ENCODE peak calls at places on chromosome 2, in nine cellular contexts. F is GM12865, P is fibroblast of villous mesenchyme, A is heart right ventricle, M is neural crest cell, B is progenitor cell of endocrine pancreas, D is HL-60, X is choroid plexus epithelial cell, K is hepatocyte. G is an unnamed sample.

GRCh38 chr2:112021781-112022231 is 33.3 kb upstream of the TMEM87B start:
- DNase-seq in A (no peak), X (peak; percentile 36), D (no peak), B (no peak), M (no peak), K (no peak), F (no peak), P (peak; percentile 21), G (no peak)

GRCh38 chr2:61167587-61167986 is 5.6 kb downstream of the C2orf74 start:
- DNase-seq in P (no peak), F (no peak), X (no peak), D (no peak), K (no peak), B (no peak), M (no peak), A (no peak), G (no peak)

GRCh38 chr2:29245742-29246387 is 130.7 kb downstream of the CLIP4 start:
- DNase-seq in D (no peak), P (no peak), K (no peak), F (no peak), B (no peak), X (no peak), M (no peak), A (no peak), G (no peak)

GRCh38 chr2:234919711-234920110 is 32.1 kb upstream of the SH3BP4 start:
- DNase-seq in D (no peak), B (no peak), A (no peak), F (no peak), M (no peak), X (no peak), P (no peak), K (peak; percentile 19), G (no peak)

GRCh38 chr2:151881342-151881741 is 53.1 kb upstream of the ARL5A start:
- DNase-seq in F (no peak), A (no peak), X (no peak), M (no peak), P (no peak), B (no peak), D (no peak), K (no peak), G (no peak)

GRCh38 chr2:224417361-224417729 is 15.4 kb upstream of the FAM124B start:
- DNase-seq in A (no peak), X (no peak), B (no peak), M (no peak), P (no peak), F (no peak), K (no peak), D (no peak), G (no peak)

GRCh38 chr2:17043173-17043572 is 377.5 kb upstream of the CYRIA start:
- DNase-seq in K (no peak), F (no peak), D (no peak), P (peak; percentile 38), B (no peak), M (no peak), X (peak; percentile 56), A (no peak), G (no peak)

GRCh38 chr2:109062558-109063325 is 66.3 kb upstream of the SH3RF3 start:
- DNase-seq in X (peak; percentile 4), P (no peak), K (no peak), B (no peak), A (no peak), D (no peak), M (no peak), F (no peak), G (no peak)

GRCh38 chr2:46984642-46985476 is 69.3 kb upstream of the MCFD2 start:
- DNase-seq in B (no peak), D (peak; percentile 90), F (peak; percentile 90), A (no peak), K (no peak), X (peak; percentile 89), M (no peak), P (peak; percentile 95), G (peak; percentile 58)

GRCh38 chr2:11932053-11932512 is 185.7 kb downstream of the LPIN1 start:
- DNase-seq in P (no peak), D (no peak), B (no peak), X (no peak), K (no peak), A (no peak), M (no peak), F (no peak), G (no peak)

GRCh38 chr2:34734662-34735061 is 1135.6 kb upstream of the FAM98A start:
- DNase-seq in M (no peak), F (no peak), K (no peak), B (no peak), D (no peak), A (no peak), P (no peak), X (no peak), G (no peak)

GRCh38 chr2:120720176-120720575 is 15.5 kb upstream of the GLI2 start:
- DNase-seq in D (no peak), M (no peak), K (no peak), F (no peak), X (no peak), B (no peak), A (no peak), P (no peak), G (no peak)

GRCh38 chr2:105139556-105140236 is 101.8 kb downstream of the MRPS9 start:
- DNase-seq in B (no peak), P (no peak), K (no peak), A (no peak), X (peak; percentile 18), D (no peak), F (no peak), M (no peak), G (no peak)

GRCh38 chr2:112881217-112882000 is 29.6 kb upstream of the IL37 start:
- DNase-seq in M (no peak), F (peak; percentile 84), A (no peak), K (no peak), P (peak; percentile 87), X (peak; percentile 75), B (no peak), D (peak; percentile 77), G (no peak)

GRCh38 chr2:196516541-196516940 is 123.0 kb upstream of the CCDC150 start:
- DNase-seq in F (no peak), A (no peak), B (no peak), P (no peak), D (no peak), K (no peak), X (no peak), M (no peak), G (no peak)

GRCh38 chr2:239853121-239853520 is 172.0 kb downstream of the NDUFA10 start:
- DNase-seq in D (no peak), M (no peak), X (no peak), B (no peak), A (no peak), P (no peak), F (no peak), K (no peak), G (no peak)

GRCh38 chr2:216648105-216648504 is 14.9 kb downstream of the IGFBP2 start:
- DNase-seq in D (no peak), F (no peak), P (peak; percentile 54), X (peak; percentile 46), M (no peak), B (no peak), K (no peak), A (no peak), G (no peak)

DNA sequence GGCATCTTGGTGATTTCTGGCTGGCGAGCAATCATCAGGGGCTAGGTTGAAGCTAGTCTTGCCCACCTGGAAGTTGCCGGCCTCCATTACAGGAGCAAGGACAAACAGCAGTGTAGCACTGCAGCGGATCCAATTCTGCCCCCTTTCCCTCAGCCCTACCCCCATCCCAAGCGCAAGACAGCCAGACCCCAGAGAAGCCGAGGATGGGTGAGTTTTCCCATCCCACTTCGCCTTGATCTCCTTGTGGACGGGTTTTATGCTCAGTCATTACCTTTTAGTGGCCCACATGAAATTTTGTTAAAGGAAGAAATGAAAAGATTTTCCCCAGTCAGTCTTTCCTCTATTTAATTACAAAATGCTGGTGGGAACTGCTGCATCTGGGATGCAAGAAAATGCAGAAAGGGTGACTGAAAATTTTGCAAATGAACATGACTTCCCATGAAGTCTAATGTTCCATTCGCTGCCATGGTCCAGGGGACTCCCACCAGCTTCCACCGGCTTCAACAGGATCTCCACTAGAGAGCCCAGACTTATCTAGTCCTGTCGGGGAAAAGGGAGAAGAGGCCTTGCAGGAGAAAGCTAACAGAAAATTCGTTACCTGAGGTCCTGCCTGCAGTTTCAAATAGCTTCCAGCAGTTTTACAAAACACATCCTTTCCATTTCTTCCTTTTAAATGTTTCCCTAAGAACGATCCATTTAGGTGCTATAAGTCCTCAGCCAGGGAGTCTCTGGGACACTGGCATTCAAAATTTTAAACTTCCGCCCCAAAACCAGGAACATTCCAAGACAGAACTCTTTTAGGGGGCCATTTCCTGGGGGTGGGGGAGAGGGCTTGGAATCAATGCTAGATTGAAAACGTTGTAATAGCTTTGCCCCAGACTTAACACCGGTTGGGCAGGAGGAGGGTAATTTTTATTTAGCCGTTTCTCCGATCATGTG is 1.9 kb upstream of the HOXD9 start:
- DNase-seq in P (peak; percentile 57), B (no peak), K (no peak), A (no peak), X (no peak), F (no peak), D (no peak), M (no peak), G (no peak)
- TF ChIP-seq CTCF in P (peak; percentile 12), B (peak; percentile 7), K (no peak), A (no peak), X (no peak), F (no peak), D (no peak), M (peak; percentile 18), G (no peak)

GRCh38 chr2:45889053-45889452 is 237.6 kb downstream of the PRKCE start:
- DNase-seq in B (no peak), M (no peak), F (peak; percentile 69), K (peak; percentile 41), P (peak; percentile 69), A (no peak), X (peak; percentile 43), D (peak; percentile 69), G (no peak)
- TF ChIP-seq CTCF in B (no peak), M (peak; percentile 33), F (peak; percentile 25), K (no peak), P (peak; percentile 34), A (no peak), X (peak; percentile 33), D (no peak), G (no peak)

DNA sequence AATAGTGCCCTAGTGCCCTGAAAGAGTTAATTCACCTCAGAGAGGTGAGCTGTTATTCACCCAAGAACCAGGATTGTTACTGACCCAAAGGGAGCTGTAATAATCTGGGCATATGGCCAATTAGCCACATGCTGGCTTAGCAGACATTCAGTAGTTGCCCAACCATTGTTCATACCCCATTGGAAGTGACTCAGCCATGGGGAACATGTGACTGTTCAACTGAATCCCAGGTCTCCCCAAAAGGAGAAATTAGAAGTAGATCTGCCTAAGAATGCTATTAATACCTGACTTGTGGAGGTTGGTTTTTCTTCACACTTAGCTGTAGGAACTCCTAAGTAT is 272.6 kb upstream of the UBE2E3 start:
- DNase-seq in M (no peak), A (no peak), D (peak; percentile 43), X (peak; percentile 97), K (peak; percentile 52), P (peak; percentile 82), B (no peak), F (no peak), G (no peak)
- TF ChIP-seq CTCF in M (no peak), A (no peak), D (no peak), X (no peak), K (no peak), P (no peak), B (no peak), F (no peak), G (no peak)

DNA sequence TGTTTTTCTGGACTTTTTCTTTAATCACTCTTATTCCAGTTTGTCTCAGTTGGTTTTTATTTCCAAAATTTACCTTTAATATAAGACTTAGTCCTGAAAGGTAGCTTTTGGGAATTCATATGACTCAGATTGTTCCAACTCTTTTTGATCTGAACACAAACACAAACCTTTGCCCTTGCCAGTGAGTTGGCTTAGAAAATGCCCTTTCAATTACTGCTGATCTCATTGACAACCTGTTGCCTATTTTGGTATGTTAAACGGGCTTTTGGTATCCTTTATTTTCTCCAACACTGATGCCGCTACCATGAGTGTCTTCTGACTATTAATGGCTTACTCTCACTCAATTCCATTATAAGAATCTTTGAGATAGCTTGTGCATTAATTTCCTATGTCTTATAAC is 143.4 kb downstream of the GULP1 start:
- DNase-seq in A (no peak), K (no peak), P (no peak), M (no peak), F (no peak), X (no peak), B (no peak), D (no peak), G (no peak)
- TF ChIP-seq CTCF in A (no peak), K (no peak), P (no peak), M (no peak), F (no peak), X (no peak), B (no peak), D (no peak), G (no peak)

G was measured in omental fat pad.